ENCODE peak calls at places on chromosomes 11 and 22, in seven cellular contexts. F is K562, X is H1, K is HCT116, E is HepG2, N is GM12878, U is SK-N-SH. B is an unnamed sample.

GRCh38 chr11:1341928-1342524 is 32.6 kb upstream of the TOLLIP start:
- DNase-seq in E (no peak), N (no peak), K (no peak), F (no peak), U (no peak), X (no peak), B (peak)

GRCh38 chr11:21814169-21814568 is 378.7 kb upstream of the ANO5 start:
- DNase-seq in E (peak), K (no peak), X (no peak), F (no peak), N (no peak), U (no peak), B (no peak)

GRCh38 chr22:19964701-19965386 is 23.2 kb upstream of the TXNRD2 start:
- DNase-seq in E (no peak), K (no peak), F (no peak), X (no peak), N (no peak), U (no peak), B (no peak)

GRCh38 chr11:108601150-108601549 is 7.6 kb upstream of the EXPH5 start:
- DNase-seq in K (no peak), N (no peak), U (no peak), X (no peak), F (no peak), E (no peak), B (no peak)

GRCh38 chr11:14081541-14082211 is 119.2 kb downstream of the SPON1 start:
- DNase-seq in F (no peak), E (no peak), N (no peak), K (no peak), U (no peak), X (no peak), B (no peak)

GRCh38 chr22:43345761-43346261 is 2.6 kb upstream of the SCUBE1 start:
- DNase-seq in E (peak), U (no peak), X (no peak), F (peak), N (no peak), K (no peak), B (no peak)

GRCh38 chr22:43200555-43200954 is 13.6 kb upstream of the TTLL12 start:
- DNase-seq in E (no peak), N (no peak), F (no peak), U (no peak), X (no peak), K (no peak), B (no peak)

GRCh38 chr11:128326791-128327190 is 260.6 kb downstream of the ETS1 start:
- DNase-seq in U (no peak), N (no peak), F (no peak), E (no peak), X (no peak), K (no peak), B (no peak)

GRCh38 chr11:9972917-9973504 is 309.1 kb downstream of the SWAP70 start:
- DNase-seq in K (peak), F (peak), N (no peak), E (peak), X (no peak), U (peak), B (peak)

GRCh38 chr11:102470257-102470656 is 17.7 kb upstream of the TMEM123 start:
- DNase-seq in E (no peak), U (no peak), K (no peak), X (no peak), N (no peak), F (no peak), B (no peak)
- TF ChIP-seq JUND in E (no peak), U (no peak), K (no peak), X (no peak), N (no peak), F (no peak), B (no peak)

DNA sequence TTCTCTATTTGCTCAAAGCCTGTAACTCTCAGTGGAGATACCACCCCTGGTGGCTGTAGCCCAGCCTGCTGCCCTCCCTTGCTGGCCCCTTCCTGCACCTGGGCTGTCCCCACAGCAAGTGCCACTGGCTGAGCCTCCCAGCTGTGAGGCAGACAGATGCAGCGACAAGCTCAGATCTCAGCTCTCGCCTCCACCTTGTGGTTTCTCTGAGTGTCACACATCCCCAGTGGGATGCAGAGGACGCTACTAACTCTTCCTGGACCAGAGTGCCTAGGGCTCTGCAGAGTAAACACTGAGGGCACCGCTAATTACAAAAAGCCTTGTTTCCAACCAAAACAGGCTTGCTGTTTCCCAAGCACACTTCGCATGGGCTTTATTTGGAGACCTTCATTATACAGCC is 8.9 kb downstream of the YPEL1 start:
- DNase-seq in N (no peak), F (peak), U (peak), X (peak), K (peak), E (peak), B (peak)
- TF ChIP-seq JUND in N (no peak), F (no peak), U (no peak), X (no peak), K (no peak), E (no peak), B (no peak)

GRCh38 chr11:76119779-76120178 is 86.5 kb downstream of the WNT11 start:
- DNase-seq in F (no peak), U (no peak), N (no peak), E (no peak), K (no peak), X (no peak), B (no peak)

GRCh38 chr11:76124905-76125566 is 81.3 kb downstream of the WNT11 start:
- DNase-seq in N (peak), K (no peak), X (no peak), U (no peak), E (no peak), F (no peak), B (no peak)

GRCh38 chr11:76120513-76121081 is 85.7 kb downstream of the WNT11 start:
- DNase-seq in X (peak), U (no peak), N (no peak), K (no peak), F (no peak), E (no peak), B (no peak)

GRCh38 chr11:76119032-76119431 is 87.3 kb downstream of the WNT11 start:
- DNase-seq in F (no peak), X (no peak), K (no peak), E (no peak), N (no peak), U (no peak), B (no peak)

DNA sequence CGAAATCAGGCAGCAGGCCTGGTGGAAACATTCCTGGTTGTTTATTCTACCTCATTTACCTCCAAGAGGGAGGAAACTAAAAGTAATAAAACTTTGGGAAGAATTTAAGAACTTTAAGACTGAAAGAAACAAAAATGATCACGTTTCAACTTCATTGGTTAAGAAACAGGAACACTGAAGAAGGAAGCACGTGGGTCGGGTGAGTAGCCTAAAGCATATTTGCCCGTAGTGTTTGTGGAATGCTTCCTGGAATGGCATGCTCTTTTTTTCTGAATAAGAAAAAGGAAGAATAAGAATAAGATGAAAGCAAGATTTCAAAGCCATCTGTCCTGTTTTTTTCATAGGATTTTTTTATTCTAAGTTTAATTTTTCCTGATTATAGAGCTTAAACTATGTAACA is 83.1 kb downstream of the WNT11 start:
- DNase-seq in K (no peak), N (no peak), X (no peak), U (no peak), F (no peak), E (no peak), B (peak)
- TF ChIP-seq JUND in K (no peak), N (no peak), X (no peak), U (no peak), F (no peak), E (no peak), B (no peak)

GRCh38 chr22:32826537-32826936 is 25.0 kb downstream of the TIMP3 start:
- DNase-seq in N (no peak), K (no peak), U (no peak), X (no peak), F (no peak), E (no peak), B (no peak)
- TF ChIP-seq JUND in N (no peak), K (no peak), U (no peak), X (no peak), F (no peak), E (no peak), B (no peak)